ENCODE peak calls at places on chromosomes 2 and 18, in seven cellular contexts. One of them, this sample, is unnamed.

GRCh38 chr2:118032169-118033013 is 18.5 kb upstream of the CCDC93 start:
- DNase-seq in testis: peak; percentile 65
- DNase-seq in mesenchymal stem cell: peak; percentile 53
- DNase-seq in ovary: peak; percentile 29
- DNase-seq in transverse colon: peak; percentile 34
- DNase-seq in GM23248: peak; percentile 69
- DNase-seq in SJCRH30: peak; percentile 14
- DNase-seq in this sample: peak; percentile 45

GRCh38 chr2:11534746-11535484 is 1.1 kb downstream of the GREB1 start:
- DNase-seq in testis: no peak
- DNase-seq in mesenchymal stem cell: no peak
- DNase-seq in ovary: no peak
- DNase-seq in transverse colon: no peak
- DNase-seq in GM23248: no peak
- DNase-seq in SJCRH30: no peak
- DNase-seq in this sample: no peak

GRCh38 chr18:30970201-30970816 is 72.2 kb downstream of the DSC3 start:
- DNase-seq in testis: no peak
- DNase-seq in mesenchymal stem cell: peak; percentile 26
- DNase-seq in ovary: no peak
- DNase-seq in transverse colon: no peak
- DNase-seq in GM23248: peak; percentile 40
- DNase-seq in SJCRH30: no peak
- DNase-seq in this sample: peak; percentile 65

GRCh38 chr2:121694398-121695178 is 42.1 kb downstream of the NIFK start:
- DNase-seq in testis: no peak
- DNase-seq in mesenchymal stem cell: peak; percentile 44
- DNase-seq in ovary: no peak
- DNase-seq in transverse colon: no peak
- DNase-seq in GM23248: peak; percentile 62
- DNase-seq in SJCRH30: no peak
- DNase-seq in this sample: no peak

GRCh38 chr2:120775801-120776589 is 40.3 kb downstream of the GLI2 start:
- DNase-seq in testis: no peak
- DNase-seq in mesenchymal stem cell: no peak
- DNase-seq in ovary: no peak
- DNase-seq in transverse colon: no peak
- DNase-seq in GM23248: no peak
- DNase-seq in SJCRH30: no peak
- DNase-seq in this sample: no peak

GRCh38 chr2:172822585-172822984 is 86.9 kb downstream of the RAPGEF4 start:
- DNase-seq in testis: no peak
- DNase-seq in mesenchymal stem cell: no peak
- DNase-seq in ovary: no peak
- DNase-seq in transverse colon: no peak
- DNase-seq in GM23248: no peak
- DNase-seq in SJCRH30: no peak
- DNase-seq in this sample: no peak

GRCh38 chr18:72544092-72544886 is at the start of gene CBLN2:
- DNase-seq in testis: peak; percentile 72
- DNase-seq in mesenchymal stem cell: no peak
- DNase-seq in ovary: no peak
- DNase-seq in transverse colon: peak; percentile 26
- DNase-seq in GM23248: peak; percentile 79
- DNase-seq in SJCRH30: peak; percentile 53
- DNase-seq in this sample: peak; percentile 17

GRCh38 chr2:98835831-98836385 is 100.1 kb downstream of the CRACDL start:
- DNase-seq in testis: no peak
- DNase-seq in mesenchymal stem cell: no peak
- DNase-seq in ovary: no peak
- DNase-seq in transverse colon: no peak
- DNase-seq in GM23248: no peak
- DNase-seq in SJCRH30: no peak
- DNase-seq in this sample: peak; percentile 40

GRCh38 chr2:174145827-174146226 is 102.5 kb downstream of the OLA1 start:
- DNase-seq in testis: peak; percentile 25
- DNase-seq in mesenchymal stem cell: no peak
- DNase-seq in ovary: no peak
- DNase-seq in transverse colon: no peak
- DNase-seq in GM23248: peak; percentile 8
- DNase-seq in SJCRH30: no peak
- DNase-seq in this sample: peak; percentile 10

GRCh38 chr2:8754056-8754790 is 72.4 kb downstream of the ID2 start:
- DNase-seq in testis: peak; percentile 61
- DNase-seq in mesenchymal stem cell: no peak
- DNase-seq in ovary: no peak
- DNase-seq in transverse colon: no peak
- DNase-seq in GM23248: peak; percentile 45
- DNase-seq in SJCRH30: no peak
- DNase-seq in this sample: no peak

GRCh38 chr2:195500878-195501277 is 156.1 kb upstream of the SLC39A10 start:
- DNase-seq in testis: no peak
- DNase-seq in mesenchymal stem cell: no peak
- DNase-seq in ovary: no peak
- DNase-seq in transverse colon: no peak
- DNase-seq in GM23248: no peak
- DNase-seq in SJCRH30: no peak
- DNase-seq in this sample: no peak

GRCh38 chr2:40466926-40467325 is 15.0 kb upstream of the SLC8A1 start:
- DNase-seq in testis: no peak
- DNase-seq in mesenchymal stem cell: no peak
- DNase-seq in ovary: no peak
- DNase-seq in transverse colon: no peak
- DNase-seq in GM23248: no peak
- DNase-seq in SJCRH30: no peak
- DNase-seq in this sample: no peak

GRCh38 chr18:13823707-13824395 is at the start of gene MC5R:
- DNase-seq in testis: peak; percentile 73
- DNase-seq in mesenchymal stem cell: peak; percentile 18
- DNase-seq in ovary: peak; percentile 36
- DNase-seq in transverse colon: peak; percentile 61
- DNase-seq in GM23248: peak; percentile 82
- DNase-seq in SJCRH30: peak; percentile 34
- DNase-seq in this sample: peak; percentile 51

GRCh38 chr2:215881582-215881981 is 131.8 kb downstream of the MREG start:
- DNase-seq in testis: no peak
- DNase-seq in mesenchymal stem cell: no peak
- DNase-seq in ovary: no peak
- DNase-seq in transverse colon: no peak
- DNase-seq in GM23248: peak; percentile 75
- DNase-seq in SJCRH30: no peak
- DNase-seq in this sample: no peak

GRCh38 chr18:32930695-32931301 is 158.0 kb upstream of the KLHL14 start:
- DNase-seq in testis: no peak
- DNase-seq in mesenchymal stem cell: peak; percentile 41
- DNase-seq in ovary: no peak
- DNase-seq in transverse colon: no peak
- DNase-seq in GM23248: peak; percentile 78
- DNase-seq in SJCRH30: no peak
- DNase-seq in this sample: peak; percentile 21

GRCh38 chr2:160582481-160583161 is 89.0 kb upstream of the RBMS1 start:
- DNase-seq in testis: peak; percentile 28
- DNase-seq in mesenchymal stem cell: peak; percentile 53
- DNase-seq in ovary: no peak
- DNase-seq in transverse colon: no peak
- DNase-seq in GM23248: peak; percentile 80
- DNase-seq in SJCRH30: no peak
- DNase-seq in this sample: no peak

GRCh38 chr2:177000408-177000807 is 212.2 kb upstream of the HNRNPA3 start:
- DNase-seq in testis: no peak
- DNase-seq in mesenchymal stem cell: no peak
- DNase-seq in ovary: no peak
- DNase-seq in transverse colon: no peak
- DNase-seq in GM23248: no peak
- DNase-seq in SJCRH30: no peak
- DNase-seq in this sample: no peak

GRCh38 chr2:69980408-69980807 is 19.0 kb upstream of the ASPRV1 start:
- DNase-seq in testis: no peak
- DNase-seq in mesenchymal stem cell: no peak
- DNase-seq in ovary: no peak
- DNase-seq in transverse colon: no peak
- DNase-seq in GM23248: peak; percentile 33
- DNase-seq in SJCRH30: no peak
- DNase-seq in this sample: no peak

GRCh38 chr2:228446732-228447131 is 265.2 kb upstream of the SPHKAP start:
- DNase-seq in testis: no peak
- DNase-seq in mesenchymal stem cell: no peak
- DNase-seq in ovary: no peak
- DNase-seq in transverse colon: no peak
- DNase-seq in GM23248: peak; percentile 62
- DNase-seq in SJCRH30: peak; percentile 73
- DNase-seq in this sample: no peak

GRCh38 chr2:130831356-130831755 is 5.4 kb upstream of the ARHGEF4 start:
- DNase-seq in testis: no peak
- DNase-seq in mesenchymal stem cell: no peak
- DNase-seq in ovary: no peak
- DNase-seq in transverse colon: no peak
- DNase-seq in GM23248: no peak
- DNase-seq in SJCRH30: no peak
- DNase-seq in this sample: no peak

GRCh38 chr2:44668336-44668735 is 273.2 kb upstream of the SIX3 start:
- DNase-seq in testis: no peak
- DNase-seq in mesenchymal stem cell: no peak
- DNase-seq in ovary: no peak
- DNase-seq in transverse colon: no peak
- DNase-seq in GM23248: no peak
- DNase-seq in SJCRH30: no peak
- DNase-seq in this sample: no peak

GRCh38 chr2:60391250-60392013 is 162.0 kb downstream of the BCL11A start:
- DNase-seq in testis: no peak
- DNase-seq in mesenchymal stem cell: no peak
- DNase-seq in ovary: no peak
- DNase-seq in transverse colon: no peak
- DNase-seq in GM23248: no peak
- DNase-seq in SJCRH30: peak; percentile 26
- DNase-seq in this sample: peak; percentile 20

GRCh38 chr2:45218931-45219339 is 209.7 kb upstream of the SIX2 start:
- DNase-seq in testis: no peak
- DNase-seq in mesenchymal stem cell: no peak
- DNase-seq in ovary: no peak
- DNase-seq in transverse colon: no peak
- DNase-seq in GM23248: no peak
- DNase-seq in SJCRH30: no peak
- DNase-seq in this sample: no peak

GRCh38 chr2:234268314-234268713 is 217.8 kb downstream of the SPP2 start:
- DNase-seq in testis: no peak
- DNase-seq in mesenchymal stem cell: no peak
- DNase-seq in ovary: no peak
- DNase-seq in transverse colon: no peak
- DNase-seq in GM23248: no peak
- DNase-seq in SJCRH30: no peak
- DNase-seq in this sample: no peak

GRCh38 chr2:234269769-234270204 is 219.3 kb downstream of the SPP2 start:
- DNase-seq in testis: no peak
- DNase-seq in mesenchymal stem cell: peak; percentile 30
- DNase-seq in ovary: no peak
- DNase-seq in transverse colon: peak; percentile 44
- DNase-seq in GM23248: peak; percentile 38
- DNase-seq in SJCRH30: no peak
- DNase-seq in this sample: no peak

GRCh38 chr2:234271342-234271741 is 220.8 kb downstream of the SPP2 start:
- DNase-seq in testis: no peak
- DNase-seq in mesenchymal stem cell: no peak
- DNase-seq in ovary: no peak
- DNase-seq in transverse colon: no peak
- DNase-seq in GM23248: no peak
- DNase-seq in SJCRH30: no peak
- DNase-seq in this sample: no peak

GRCh38 chr2:234267534-234267933 is 217.0 kb downstream of the SPP2 start:
- DNase-seq in testis: no peak
- DNase-seq in mesenchymal stem cell: no peak
- DNase-seq in ovary: no peak
- DNase-seq in transverse colon: no peak
- DNase-seq in GM23248: no peak
- DNase-seq in SJCRH30: no peak
- DNase-seq in this sample: no peak

DNA sequence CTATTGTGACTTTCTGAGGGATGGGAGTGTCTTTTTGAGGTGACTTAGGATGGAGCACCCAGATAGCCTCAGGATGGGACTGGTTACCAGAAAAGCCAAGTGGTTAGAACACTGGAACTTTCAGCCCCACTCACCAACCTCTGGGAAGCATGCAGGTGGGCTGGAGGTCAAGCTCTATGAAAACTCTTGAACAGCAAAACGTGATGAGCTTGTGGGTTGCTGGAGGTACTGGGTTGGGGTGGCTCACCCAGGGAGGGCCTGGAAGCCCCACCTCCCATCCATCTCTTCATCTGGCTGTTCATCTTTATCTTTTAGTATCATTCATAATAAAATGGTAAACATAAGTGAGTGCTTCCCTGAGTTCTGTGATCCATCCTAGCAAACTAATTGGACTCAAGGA is 216.4 kb downstream of the SPP2 start:
- DNase-seq in testis: no peak
- DNase-seq in mesenchymal stem cell: no peak
- DNase-seq in ovary: no peak
- DNase-seq in transverse colon: no peak
- DNase-seq in GM23248: no peak
- DNase-seq in SJCRH30: no peak
- DNase-seq in this sample: no peak
- H3K27ac ChIP-seq in testis: no peak overlapping the region
- H3K27ac ChIP-seq in mesenchymal stem cell: no peak overlapping the region
- H3K27ac ChIP-seq in ovary: no peak overlapping the region
- H3K27ac ChIP-seq in transverse colon: no peak overlapping the region
- H3K27ac ChIP-seq in GM23248: no peak overlapping the region
- H3K27ac ChIP-seq in SJCRH30: no peak overlapping the region
- H3K27ac ChIP-seq in this sample: no peak overlapping the region

GRCh38 chr2:167943877-167944276 is 303.5 kb downstream of the STK39 start:
- DNase-seq in testis: no peak
- DNase-seq in mesenchymal stem cell: no peak
- DNase-seq in ovary: no peak
- DNase-seq in transverse colon: no peak
- DNase-seq in GM23248: no peak
- DNase-seq in SJCRH30: peak; percentile 69
- DNase-seq in this sample: no peak
- H3K27ac ChIP-seq in testis: no peak overlapping the region
- H3K27ac ChIP-seq in mesenchymal stem cell: no peak overlapping the region
- H3K27ac ChIP-seq in ovary: no peak overlapping the region
- H3K27ac ChIP-seq in transverse colon: no peak overlapping the region
- H3K27ac ChIP-seq in GM23248: no peak overlapping the region
- H3K27ac ChIP-seq in SJCRH30: peak overlapping the region; percentile 38
- H3K27ac ChIP-seq in this sample: no peak overlapping the region

DNA sequence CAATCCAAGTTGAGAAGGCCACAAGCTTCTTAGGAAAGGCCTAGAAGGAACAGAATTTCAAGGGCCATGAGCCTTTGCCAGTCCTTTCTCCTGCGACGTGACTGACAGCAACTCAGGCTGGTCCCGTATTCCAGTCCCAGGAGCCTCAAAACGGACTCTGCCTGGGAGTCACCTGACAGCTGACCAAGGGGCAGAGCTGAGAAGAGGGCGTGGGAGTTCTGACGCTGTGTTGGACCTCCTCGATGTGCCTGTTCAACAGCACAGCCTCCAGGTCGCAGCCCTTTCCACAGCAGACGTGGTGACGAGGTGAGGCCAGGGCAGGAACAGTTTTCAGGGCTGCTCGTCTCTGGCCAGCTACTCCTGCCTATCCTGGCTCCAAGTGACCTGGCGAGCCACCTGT is 37.6 kb downstream of the CENPO start:
- DNase-seq in testis: no peak
- DNase-seq in mesenchymal stem cell: no peak
- DNase-seq in ovary: peak; percentile 18
- DNase-seq in transverse colon: no peak
- DNase-seq in GM23248: no peak
- DNase-seq in SJCRH30: no peak
- DNase-seq in this sample: no peak
- H3K27ac ChIP-seq in testis: no peak overlapping the region
- H3K27ac ChIP-seq in mesenchymal stem cell: no peak overlapping the region
- H3K27ac ChIP-seq in ovary: no peak overlapping the region
- H3K27ac ChIP-seq in transverse colon: no peak overlapping the region
- H3K27ac ChIP-seq in GM23248: no peak overlapping the region
- H3K27ac ChIP-seq in SJCRH30: no peak overlapping the region
- H3K27ac ChIP-seq in this sample: no peak overlapping the region

GRCh38 chr18:55372205-55372604 is 215.8 kb downstream of the TCF4 start:
- DNase-seq in testis: no peak
- DNase-seq in mesenchymal stem cell: no peak
- DNase-seq in ovary: no peak
- DNase-seq in transverse colon: no peak
- DNase-seq in GM23248: no peak
- DNase-seq in SJCRH30: no peak
- DNase-seq in this sample: no peak
- H3K27ac ChIP-seq in testis: no peak overlapping the region
- H3K27ac ChIP-seq in mesenchymal stem cell: no peak overlapping the region
- H3K27ac ChIP-seq in ovary: no peak overlapping the region
- H3K27ac ChIP-seq in transverse colon: no peak overlapping the region
- H3K27ac ChIP-seq in GM23248: no peak overlapping the region
- H3K27ac ChIP-seq in SJCRH30: no peak overlapping the region
- H3K27ac ChIP-seq in this sample: no peak overlapping the region

This sample was measured in small intestine.